ENCODE peak calls at places on chromosome 7, in ten cellular contexts. One of them, this sample, is unnamed.

GRCh38 chr7:64999165-65000004 is 7.1 kb downstream of the ERV3-1 start:
- DNase-seq in AG09309: peak; percentile 84
- DNase-seq in T follicular helper cell: no peak
- DNase-seq in fibroblast of mammary gland: peak; percentile 80
- DNase-seq in neural progenitor cell: no peak
- DNase-seq in NCI-H1694 treated with DMSO at 0.1 percent for 48 hours: peak; percentile 3
- DNase-seq in left lobe of liver: peak; percentile 44
- DNase-seq in NT2/D1: no peak
- DNase-seq in pancreas: no peak
- DNase-seq in activated CD4-positive, alpha-beta T cell treated with anti-CD3 and anti-CD28 coated beads, Interleukin-2, amount 50 U/mL, for 4 hours: no peak
- DNase-seq in this sample: no peak

GRCh38 chr7:29109815-29110385 is 36.4 kb downstream of the CPVL start:
- DNase-seq in AG09309: no peak
- DNase-seq in left lobe of liver: no peak
- DNase-seq in activated CD4-positive, alpha-beta T cell treated with anti-CD3 and anti-CD28 coated beads, Interleukin-2, amount 50 U/mL, for 4 hours: no peak
- DNase-seq in NCI-H1694 treated with DMSO at 0.1 percent for 48 hours: no peak
- DNase-seq in pancreas: no peak
- DNase-seq in neural progenitor cell: no peak
- DNase-seq in T follicular helper cell: no peak
- DNase-seq in NT2/D1: no peak
- DNase-seq in fibroblast of mammary gland: no peak
- DNase-seq in this sample: no peak

GRCh38 chr7:41695661-41696322 is 7.1 kb downstream of the INHBA start:
- DNase-seq in activated CD4-positive, alpha-beta T cell treated with anti-CD3 and anti-CD28 coated beads, Interleukin-2, amount 50 U/mL, for 4 hours: no peak
- DNase-seq in neural progenitor cell: no peak
- DNase-seq in pancreas: no peak
- DNase-seq in NCI-H1694 treated with DMSO at 0.1 percent for 48 hours: no peak
- DNase-seq in AG09309: no peak
- DNase-seq in NT2/D1: no peak
- DNase-seq in T follicular helper cell: no peak
- DNase-seq in left lobe of liver: no peak
- DNase-seq in fibroblast of mammary gland: peak; percentile 90
- DNase-seq in this sample: no peak

GRCh38 chr7:101410743-101411476 is 48.2 kb downstream of the COL26A1 start:
- DNase-seq in NCI-H1694 treated with DMSO at 0.1 percent for 48 hours: no peak
- DNase-seq in fibroblast of mammary gland: peak; percentile 15
- DNase-seq in AG09309: no peak
- DNase-seq in activated CD4-positive, alpha-beta T cell treated with anti-CD3 and anti-CD28 coated beads, Interleukin-2, amount 50 U/mL, for 4 hours: peak; percentile 6
- DNase-seq in NT2/D1: peak; percentile 82
- DNase-seq in T follicular helper cell: peak; percentile 3
- DNase-seq in pancreas: peak; percentile 75
- DNase-seq in left lobe of liver: peak; percentile 59
- DNase-seq in neural progenitor cell: peak; percentile 92
- DNase-seq in this sample: peak; percentile 32

GRCh38 chr7:29044529-29044928 is 86.4 kb upstream of the TRIL start:
- DNase-seq in T follicular helper cell: no peak
- DNase-seq in activated CD4-positive, alpha-beta T cell treated with anti-CD3 and anti-CD28 coated beads, Interleukin-2, amount 50 U/mL, for 4 hours: no peak
- DNase-seq in NCI-H1694 treated with DMSO at 0.1 percent for 48 hours: no peak
- DNase-seq in pancreas: no peak
- DNase-seq in AG09309: no peak
- DNase-seq in fibroblast of mammary gland: no peak
- DNase-seq in left lobe of liver: no peak
- DNase-seq in neural progenitor cell: no peak
- DNase-seq in NT2/D1: no peak
- DNase-seq in this sample: no peak

GRCh38 chr7:52826515-52826914 is 208.9 kb upstream of the POM121L12 start:
- DNase-seq in fibroblast of mammary gland: no peak
- DNase-seq in NT2/D1: no peak
- DNase-seq in pancreas: no peak
- DNase-seq in T follicular helper cell: no peak
- DNase-seq in left lobe of liver: no peak
- DNase-seq in AG09309: no peak
- DNase-seq in neural progenitor cell: no peak
- DNase-seq in activated CD4-positive, alpha-beta T cell treated with anti-CD3 and anti-CD28 coated beads, Interleukin-2, amount 50 U/mL, for 4 hours: no peak
- DNase-seq in NCI-H1694 treated with DMSO at 0.1 percent for 48 hours: no peak
- DNase-seq in this sample: no peak

GRCh38 chr7:37833107-37833817 is 15.1 kb upstream of the NME8 start:
- DNase-seq in NCI-H1694 treated with DMSO at 0.1 percent for 48 hours: peak; percentile 79
- DNase-seq in neural progenitor cell: peak; percentile 81
- DNase-seq in NT2/D1: peak; percentile 44
- DNase-seq in T follicular helper cell: peak; percentile 16
- DNase-seq in activated CD4-positive, alpha-beta T cell treated with anti-CD3 and anti-CD28 coated beads, Interleukin-2, amount 50 U/mL, for 4 hours: peak; percentile 12
- DNase-seq in pancreas: no peak
- DNase-seq in left lobe of liver: no peak
- DNase-seq in fibroblast of mammary gland: peak; percentile 67
- DNase-seq in AG09309: peak; percentile 13
- DNase-seq in this sample: peak; percentile 11

GRCh38 chr7:39608278-39608677 is 15.1 kb upstream of the RALA start:
- DNase-seq in left lobe of liver: no peak
- DNase-seq in activated CD4-positive, alpha-beta T cell treated with anti-CD3 and anti-CD28 coated beads, Interleukin-2, amount 50 U/mL, for 4 hours: no peak
- DNase-seq in neural progenitor cell: no peak
- DNase-seq in NT2/D1: no peak
- DNase-seq in AG09309: no peak
- DNase-seq in pancreas: no peak
- DNase-seq in T follicular helper cell: no peak
- DNase-seq in NCI-H1694 treated with DMSO at 0.1 percent for 48 hours: no peak
- DNase-seq in fibroblast of mammary gland: no peak
- DNase-seq in this sample: no peak

GRCh38 chr7:105799006-105799405 is 77.4 kb downstream of the ATXN7L1 start:
- DNase-seq in fibroblast of mammary gland: no peak
- DNase-seq in left lobe of liver: no peak
- DNase-seq in AG09309: no peak
- DNase-seq in pancreas: no peak
- DNase-seq in neural progenitor cell: peak; percentile 80
- DNase-seq in activated CD4-positive, alpha-beta T cell treated with anti-CD3 and anti-CD28 coated beads, Interleukin-2, amount 50 U/mL, for 4 hours: no peak
- DNase-seq in NCI-H1694 treated with DMSO at 0.1 percent for 48 hours: no peak
- DNase-seq in NT2/D1: peak; percentile 54
- DNase-seq in T follicular helper cell: no peak
- DNase-seq in this sample: no peak

GRCh38 chr7:80521809-80522208 is 9.9 kb upstream of the GNAT3 start:
- DNase-seq in T follicular helper cell: no peak
- DNase-seq in NCI-H1694 treated with DMSO at 0.1 percent for 48 hours: no peak
- DNase-seq in fibroblast of mammary gland: no peak
- DNase-seq in NT2/D1: no peak
- DNase-seq in neural progenitor cell: no peak
- DNase-seq in left lobe of liver: no peak
- DNase-seq in activated CD4-positive, alpha-beta T cell treated with anti-CD3 and anti-CD28 coated beads, Interleukin-2, amount 50 U/mL, for 4 hours: no peak
- DNase-seq in pancreas: no peak
- DNase-seq in AG09309: no peak
- DNase-seq in this sample: no peak

GRCh38 chr7:151789380-151789947 is 87.5 kb downstream of the PRKAG2 start:
- DNase-seq in T follicular helper cell: no peak
- DNase-seq in neural progenitor cell: no peak
- DNase-seq in left lobe of liver: peak; percentile 76
- DNase-seq in NCI-H1694 treated with DMSO at 0.1 percent for 48 hours: no peak
- DNase-seq in fibroblast of mammary gland: no peak
- DNase-seq in NT2/D1: no peak
- DNase-seq in AG09309: no peak
- DNase-seq in activated CD4-positive, alpha-beta T cell treated with anti-CD3 and anti-CD28 coated beads, Interleukin-2, amount 50 U/mL, for 4 hours: no peak
- DNase-seq in pancreas: peak; percentile 29
- DNase-seq in this sample: no peak

GRCh38 chr7:142000244-142000643 is 4.6 kb downstream of the MGAM start:
- DNase-seq in NCI-H1694 treated with DMSO at 0.1 percent for 48 hours: no peak
- DNase-seq in left lobe of liver: no peak
- DNase-seq in pancreas: no peak
- DNase-seq in NT2/D1: no peak
- DNase-seq in activated CD4-positive, alpha-beta T cell treated with anti-CD3 and anti-CD28 coated beads, Interleukin-2, amount 50 U/mL, for 4 hours: no peak
- DNase-seq in fibroblast of mammary gland: peak; percentile 33
- DNase-seq in AG09309: no peak
- DNase-seq in T follicular helper cell: no peak
- DNase-seq in neural progenitor cell: no peak
- DNase-seq in this sample: no peak

This sample was measured in effector CD8-positive, alpha-beta T cell.